ENCODE peak calls at places on chromosomes 13 and 19, in four cellular contexts. O, Z, Q and H are unnamed samples.

GRCh38 chr19:32302778-32303177 is 42.6 kb upstream of the ZNF507 start:
- DNase-seq in Z (no peak), O (no peak), Q (no peak), H (no peak)

GRCh38 chr13:46289260-46289955 is 77.7 kb downstream of the LRRC63 start:
- DNase-seq in Q (no peak), O (no peak), Z (no peak), H (no peak)

GRCh38 chr13:71339010-71339409 is 528.0 kb downstream of the DACH1 start:
- DNase-seq in Z (no peak), Q (no peak), O (no peak), H (no peak)

GRCh38 chr13:78826312-78826711 is 167.4 kb upstream of the OBI1 start:
- DNase-seq in Z (no peak), Q (no peak), O (no peak), H (no peak)

GRCh38 chr19:49362048-49362925 is at the start of gene TEAD2:
- DNase-seq in Z (peak; percentile 79), O (no peak), Q (no peak), H (no peak)

GRCh38 chr13:97422118-97423054 is 11.6 kb upstream of the RAP2A start:
- DNase-seq in Z (no peak), Q (no peak), O (no peak), H (no peak)

GRCh38 chr13:44117351-44117750 is 237.6 kb downstream of the LACC1 start:
- DNase-seq in Z (no peak), O (no peak), Q (no peak), H (peak; percentile 59)

GRCh38 chr13:60273971-60274370 is 110.2 kb upstream of the DIAPH3 start:
- DNase-seq in Q (peak; percentile 62), Z (no peak), O (no peak), H (no peak)

GRCh38 chr13:90238433-90238832 is 1109.1 kb upstream of the MIR17HG start:
- DNase-seq in O (no peak), Z (no peak), Q (peak; percentile 22), H (no peak)

GRCh38 chr13:79799466-79799865 is 318.5 kb downstream of the NDFIP2 start:
- DNase-seq in O (no peak), Q (no peak), Z (no peak), H (no peak)

GRCh38 chr13:77136902-77137420 is 110.0 kb upstream of the FBXL3 start:
- DNase-seq in O (no peak), Z (no peak), Q (no peak), H (no peak)

GRCh38 chr19:8044018-8044417 is 8.5 kb upstream of the CCL25 start:
- DNase-seq in Q (no peak), Z (no peak), O (no peak), H (no peak)

GRCh38 chr19:13098291-13099072 is 4.2 kb downstream of the LYL1 start:
- DNase-seq in Q (no peak), Z (peak; percentile 62), O (no peak), H (no peak)

GRCh38 chr19:45243144-45243732 is 2.0 kb downstream of the EXOC3L2 start:
- DNase-seq in O (no peak), Z (no peak), Q (no peak), H (no peak)
- H3K4me3 ChIP-seq in O (no peak overlapping the region), Z (no peak overlapping the region), Q (no peak overlapping the region), H (no peak overlapping the region)

GRCh38 chr13:23183292-23183691 is 2.5 kb downstream of the SGCG start:
- DNase-seq in Z (no peak), Q (no peak), O (no peak), H (no peak)

GRCh38 chr13:23182142-23182541 is 1.4 kb downstream of the SGCG start:
- DNase-seq in O (no peak), Q (no peak), Z (no peak), H (no peak)

GRCh38 chr13:23185542-23185941 is 4.8 kb downstream of the SGCG start:
- DNase-seq in Q (no peak), Z (no peak), O (no peak), H (no peak)

GRCh38 chr13:23175920-23176319 is 4.9 kb upstream of the SGCG start:
- DNase-seq in O (no peak), Z (no peak), Q (no peak), H (no peak)

GRCh38 chr13:23180711-23181110 is at the start of gene SGCG:
- DNase-seq in Z (no peak), Q (no peak), O (no peak), H (no peak)
- H3K4me3 ChIP-seq in Z (no peak within 1 kb of the TSS), Q (no peak within 1 kb of the TSS), O (no peak within 1 kb of the TSS), H (no peak within 1 kb of the TSS)

DNA sequence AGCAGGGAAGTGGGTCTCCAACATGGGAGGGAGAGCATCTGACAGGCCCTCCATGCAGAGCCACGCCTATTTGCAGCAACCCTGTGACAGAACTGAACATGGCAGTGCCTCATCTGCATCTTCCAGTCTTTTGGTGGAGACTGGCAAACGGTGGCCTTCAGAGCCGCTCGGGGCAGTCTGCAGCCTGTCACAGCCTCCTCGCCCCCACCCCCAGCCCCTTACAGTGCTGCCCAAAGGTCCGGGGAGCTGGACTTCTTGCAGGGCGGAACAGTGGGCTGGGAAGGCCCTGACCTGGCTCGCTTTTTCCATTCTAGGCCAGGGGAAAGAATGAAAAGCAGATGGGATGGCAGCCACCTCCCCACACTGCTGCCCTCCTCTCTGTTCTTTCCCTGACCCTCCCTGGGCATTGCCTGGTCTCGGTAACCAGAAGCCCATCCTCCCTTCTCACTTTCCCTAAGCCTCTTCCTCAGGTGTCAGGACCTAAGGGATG is 2.7 kb downstream of the CALM3 start:
- DNase-seq in Q (no peak), O (no peak), Z (peak; percentile 35), H (no peak)
- H3K4me3 ChIP-seq in Q (no peak overlapping the region), O (no peak overlapping the region), Z (no peak overlapping the region), H (no peak overlapping the region)

GRCh38 chr19:3369337-3370213 is 3.2 kb downstream of the NFIC start:
- DNase-seq in Q (no peak), Z (peak; percentile 60), O (no peak), H (no peak)

GRCh38 chr19:3368441-3368795 is 2.0 kb downstream of the NFIC start:
- DNase-seq in Z (no peak), Q (no peak), O (no peak), H (no peak)

GRCh38 chr19:3370214-3370720 is 3.9 kb downstream of the NFIC start:
- DNase-seq in Q (no peak), Z (no peak), O (no peak), H (no peak)

GRCh38 chr19:3367572-3368440 is 1.4 kb downstream of the NFIC start:
- DNase-seq in Z (no peak), O (no peak), Q (no peak), H (no peak)

DNA sequence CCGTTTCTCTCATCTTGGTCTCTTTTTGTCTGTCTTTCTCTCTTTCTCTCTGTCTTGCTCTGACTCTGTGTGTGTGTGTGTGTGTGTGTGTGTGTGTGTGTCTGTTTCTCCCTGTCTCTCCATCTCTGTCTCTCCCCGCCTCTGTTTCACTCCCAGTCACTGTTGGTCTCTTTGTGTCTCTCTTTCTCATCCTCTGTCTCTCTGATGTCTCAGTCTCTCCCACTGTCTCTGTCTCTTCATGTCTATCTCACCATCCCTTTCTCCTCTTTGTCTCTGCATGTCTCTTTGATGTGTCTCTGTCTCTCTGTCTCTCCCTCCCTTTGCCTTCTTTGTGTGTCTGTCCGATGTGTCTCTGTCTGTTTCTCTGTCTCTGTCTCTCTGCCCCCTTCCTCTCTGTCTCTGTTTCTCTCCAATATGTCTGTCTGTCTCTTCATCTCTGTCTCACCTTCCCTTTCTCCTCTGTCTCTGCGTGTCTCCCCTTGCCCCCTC is 2.5 kb downstream of the NFIC start:
- DNase-seq in Q (no peak), Z (no peak), O (no peak), H (no peak)
- H3K4me3 ChIP-seq in Q (no peak overlapping the region), Z (no peak overlapping the region), O (peak overlapping the region; percentile 83), H (no peak overlapping the region)

DNA sequence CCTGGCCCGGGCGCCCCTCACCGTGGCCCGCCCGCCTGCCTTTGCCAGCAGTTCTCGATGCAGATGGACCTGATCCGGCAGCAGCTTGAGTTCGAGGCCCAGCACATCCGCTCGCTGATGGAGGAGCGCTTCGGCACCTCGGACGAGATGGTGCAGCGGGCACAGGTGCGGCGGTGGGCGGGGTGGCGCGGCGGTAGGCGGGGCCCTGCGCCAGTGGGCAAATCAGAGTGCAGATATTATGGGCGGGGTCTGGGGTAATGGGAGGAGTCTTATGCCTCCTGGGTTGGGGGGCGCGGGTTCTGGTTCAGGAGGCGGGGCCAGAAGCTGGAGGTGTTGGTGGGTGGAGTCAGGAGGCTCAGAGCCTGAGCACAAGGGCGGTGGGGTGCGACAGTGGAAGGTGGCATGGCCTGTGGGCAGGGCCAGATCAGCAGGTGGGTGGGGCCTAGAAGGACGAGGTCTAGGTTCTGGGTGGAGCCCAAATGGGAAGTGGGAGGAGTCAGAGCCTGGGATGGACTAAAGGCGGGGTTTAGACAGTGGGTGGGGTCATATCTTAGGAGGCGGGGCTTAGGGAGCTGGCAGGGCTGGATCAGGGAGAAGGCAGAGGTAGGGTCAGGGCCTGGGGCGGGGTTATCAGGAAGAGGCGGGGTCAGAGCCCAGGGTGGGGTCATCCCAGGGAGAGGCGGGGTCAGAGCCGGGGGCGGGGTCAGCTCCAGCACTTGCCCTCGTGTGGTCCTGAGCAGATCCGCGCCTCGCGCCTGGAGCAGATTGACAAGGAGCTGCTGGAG is 5.6 kb downstream of the APC2 start:
- DNase-seq in Q (no peak), Z (peak; percentile 89), O (no peak), H (peak; percentile 79)
- H3K4me3 ChIP-seq in Q (no peak overlapping the region), Z (no peak overlapping the region), O (no peak overlapping the region), H (no peak overlapping the region)

DNA sequence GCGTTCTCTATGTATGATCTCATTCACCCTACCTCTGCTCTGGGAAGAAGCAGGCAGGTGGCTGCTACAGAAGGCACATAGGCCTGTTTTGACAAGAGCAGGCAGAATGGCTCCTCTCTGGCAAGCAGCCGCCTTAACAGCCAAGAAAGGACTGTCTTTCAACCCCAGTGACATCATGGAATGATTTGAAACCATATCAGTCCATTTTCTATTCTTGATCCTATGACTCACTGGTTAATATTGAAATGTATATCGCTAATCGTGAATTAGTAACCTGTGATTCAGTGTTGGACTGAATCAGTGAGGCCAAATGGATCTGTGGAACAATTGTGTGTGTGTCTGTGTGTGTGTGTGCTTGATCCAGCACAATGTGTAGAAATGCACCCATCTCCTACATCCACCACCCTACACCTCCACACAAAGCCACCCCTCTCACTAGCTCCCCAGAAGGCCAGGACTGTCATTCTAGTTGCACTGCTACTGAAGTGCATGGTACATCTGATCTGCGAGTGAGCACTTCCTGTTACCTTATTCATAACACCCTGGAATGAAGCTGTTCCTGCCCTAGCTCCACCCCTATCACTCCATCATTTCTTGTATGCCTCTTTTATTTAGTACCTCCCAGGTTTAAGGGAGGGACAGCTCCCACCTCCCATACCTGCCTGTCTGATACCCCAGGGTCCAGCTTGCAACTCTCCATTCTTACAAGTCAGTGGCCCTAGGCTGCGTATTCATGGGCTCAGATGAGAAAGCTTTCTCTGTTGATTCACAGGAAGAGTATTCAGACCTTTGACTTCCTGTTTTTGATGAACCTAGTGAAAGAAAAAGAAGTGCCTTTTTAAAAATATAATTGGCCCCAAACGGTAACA is 460.0 kb downstream of the FOXO1 start:
- DNase-seq in O (no peak), Z (no peak), Q (no peak), H (no peak)
- H3K4me3 ChIP-seq in O (no peak overlapping the region), Z (no peak overlapping the region), Q (no peak overlapping the region), H (no peak overlapping the region)

DNA sequence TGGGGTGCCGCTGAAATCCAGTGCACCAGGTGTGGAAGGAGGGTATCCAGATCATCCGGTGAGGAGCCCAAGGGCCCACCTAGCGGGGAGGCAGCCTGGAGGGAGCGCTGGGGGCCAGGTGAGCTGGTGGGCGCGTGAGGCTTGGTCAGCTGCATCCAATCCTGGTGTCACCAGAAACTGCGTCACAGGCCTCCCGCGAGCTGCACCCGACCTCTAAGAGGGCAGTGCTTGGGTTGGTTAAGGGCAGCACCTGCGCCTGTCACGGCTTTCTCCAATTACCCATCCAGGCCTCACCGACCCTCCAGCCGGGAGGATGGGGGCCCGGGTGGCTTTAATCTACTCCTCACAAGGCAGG is 284 bp downstream of the RNF17 start:
- DNase-seq in Z (no peak), O (no peak), Q (no peak), H (no peak)
- H3K4me3 ChIP-seq in Z (no peak overlapping the region), O (no peak overlapping the region), Q (no peak overlapping the region), H (no peak overlapping the region)